ENCODE peak calls at places on chromosomes 2 and 18, in eight cellular contexts. V is BE2C, C is AG08396, D is activated B cell treated with CpG ODN at 0.5 μM for 24 hours, Q is left ventricle myocardium superior, Y is activated gamma-delta T cell treated with Interleukin-2 at 50 U/mL for 16 hours, Z is B cell, J is GM19239. G is an unnamed sample.

GRCh38 chr2:44937688-44938240 is 3.7 kb upstream of the SIX3 start:
- DNase-seq in V (no peak), C (no peak), D (no peak), Q (no peak), Y (no peak), Z (no peak), J (no peak), G (peak)

GRCh38 chr2:225937625-225938024 is 538.1 kb downstream of the NYAP2 start:
- DNase-seq in V (no peak), C (peak), D (no peak), Q (no peak), Y (no peak), Z (no peak), J (no peak), G (no peak)

GRCh38 chr2:158359846-158360245 is 96.7 kb downstream of the CCDC148 start:
- DNase-seq in V (no peak), C (no peak), D (no peak), Q (no peak), Y (no peak), Z (no peak), J (no peak), G (no peak)

GRCh38 chr2:7357993-7358392 is 440.8 kb downstream of the RNF144A start:
- DNase-seq in V (no peak), C (no peak), D (no peak), Q (no peak), Y (no peak), Z (no peak), J (no peak), G (no peak)

GRCh38 chr2:108987111-108987510 is 1.9 kb downstream of the EDAR start:
- DNase-seq in V (no peak), C (no peak), D (no peak), Q (no peak), Y (no peak), Z (no peak), J (no peak), G (peak)

GRCh38 chr18:10726198-10727068 is 200.6 kb downstream of the NAPG start:
- DNase-seq in V (no peak), C (no peak), D (no peak), Q (peak), Y (no peak), Z (no peak), J (no peak), G (peak)

GRCh38 chr2:100237046-100237615 is 85.2 kb downstream of the LONRF2 start:
- DNase-seq in V (no peak), C (no peak), D (no peak), Q (no peak), Y (no peak), Z (no peak), J (no peak), G (no peak)

GRCh38 chr2:8544786-8545631 is 136.8 kb upstream of the ID2 start:
- DNase-seq in V (peak), C (peak), D (peak), Q (peak), Y (peak), Z (peak), J (no peak), G (peak)

GRCh38 chr2:225196579-225196978 is 154.3 kb upstream of the DOCK10 start:
- DNase-seq in V (no peak), C (no peak), D (no peak), Q (no peak), Y (no peak), Z (no peak), J (no peak), G (no peak)

GRCh38 chr2:198763793-198764192 is 693.9 kb downstream of the SATB2 start:
- DNase-seq in V (no peak), C (no peak), D (no peak), Q (no peak), Y (no peak), Z (no peak), J (no peak), G (no peak)

GRCh38 chr2:172412996-172413492 is 14.3 kb upstream of the ITGA6 start:
- DNase-seq in V (no peak), C (no peak), D (no peak), Q (no peak), Y (no peak), Z (no peak), J (no peak), G (no peak)